ENCODE peak calls at places on chromosomes 12 and 14, in four cellular contexts. One of them, this sample, is unnamed.

GRCh38 chr14:90658541-90658967 is 157.7 kb downstream of the TTC7B start:
- DNase-seq in neural crest cell: no peak
- DNase-seq in PC-3: peak
- DNase-seq in keratinocyte: no peak
- DNase-seq in this sample: no peak

GRCh38 chr12:66755727-66756395 is 77.0 kb upstream of the GRIP1 start:
- DNase-seq in neural crest cell: no peak
- DNase-seq in PC-3: no peak
- DNase-seq in keratinocyte: no peak
- DNase-seq in this sample: no peak

GRCh38 chr12:122500685-122501488 is at the start of gene ZCCHC8:
- DNase-seq in PC-3: peak
- DNase-seq in neural crest cell: peak
- DNase-seq in keratinocyte: peak
- DNase-seq in this sample: peak

GRCh38 chr12:82973601-82974000 is 286.9 kb downstream of the TMTC2 start:
- DNase-seq in keratinocyte: no peak
- DNase-seq in PC-3: no peak
- DNase-seq in neural crest cell: no peak
- DNase-seq in this sample: no peak

GRCh38 chr12:117377758-117378157 is 16.3 kb upstream of the NOS1 start:
- DNase-seq in keratinocyte: no peak
- DNase-seq in neural crest cell: no peak
- DNase-seq in PC-3: peak
- DNase-seq in this sample: no peak

GRCh38 chr14:61145903-61146411 is 135.2 kb downstream of the TMEM30B start:
- DNase-seq in keratinocyte: peak
- DNase-seq in PC-3: peak
- DNase-seq in neural crest cell: no peak
- DNase-seq in this sample: no peak

GRCh38 chr12:1853716-1854115 is 33.4 kb downstream of the LRTM2 start:
- DNase-seq in neural crest cell: no peak
- DNase-seq in PC-3: no peak
- DNase-seq in keratinocyte: no peak
- DNase-seq in this sample: no peak

GRCh38 chr12:77723308-77723707 is 107.4 kb upstream of the NAV3 start:
- DNase-seq in PC-3: no peak
- DNase-seq in neural crest cell: no peak
- DNase-seq in keratinocyte: no peak
- DNase-seq in this sample: no peak

GRCh38 chr14:94969766-94970165 is 187.6 kb downstream of the DICER1 start:
- DNase-seq in neural crest cell: no peak
- DNase-seq in PC-3: no peak
- DNase-seq in keratinocyte: no peak
- DNase-seq in this sample: no peak

GRCh38 chr12:109740694-109741245 is 27.1 kb downstream of the FAM222A start:
- DNase-seq in PC-3: no peak
- DNase-seq in keratinocyte: no peak
- DNase-seq in neural crest cell: no peak
- DNase-seq in this sample: no peak

GRCh38 chr12:613996-614726 is 49.1 kb downstream of the NINJ2 start:
- DNase-seq in keratinocyte: no peak
- DNase-seq in neural crest cell: no peak
- DNase-seq in PC-3: no peak
- DNase-seq in this sample: no peak

GRCh38 chr14:64826333-64826732 is 53.4 kb downstream of the SPTB start:
- DNase-seq in neural crest cell: no peak
- DNase-seq in PC-3: peak
- DNase-seq in keratinocyte: no peak
- DNase-seq in this sample: no peak

GRCh38 chr12:100166232-100166631 is 23.6 kb upstream of the BLTP3B start:
- DNase-seq in keratinocyte: no peak
- DNase-seq in PC-3: no peak
- DNase-seq in neural crest cell: no peak
- DNase-seq in this sample: no peak

GRCh38 chr12:100165356-100165755 is 22.7 kb upstream of the BLTP3B start:
- DNase-seq in neural crest cell: no peak
- DNase-seq in PC-3: no peak
- DNase-seq in keratinocyte: no peak
- DNase-seq in this sample: no peak

GRCh38 chr12:100159391-100160104 is 16.9 kb upstream of the BLTP3B start:
- DNase-seq in neural crest cell: no peak
- DNase-seq in PC-3: no peak
- DNase-seq in keratinocyte: no peak
- DNase-seq in this sample: no peak

GRCh38 chr12:100164153-100164704 is 21.6 kb upstream of the BLTP3B start:
- DNase-seq in neural crest cell: no peak
- DNase-seq in keratinocyte: no peak
- DNase-seq in PC-3: no peak
- DNase-seq in this sample: no peak

GRCh38 chr12:100163416-100164152 is 20.9 kb upstream of the BLTP3B start:
- DNase-seq in neural crest cell: peak
- DNase-seq in PC-3: peak
- DNase-seq in keratinocyte: no peak
- DNase-seq in this sample: peak
- TF ChIP-seq CTCF in neural crest cell: peak
- TF ChIP-seq CTCF in PC-3: peak
- TF ChIP-seq CTCF in keratinocyte: no peak
- TF ChIP-seq CTCF in this sample: peak

GRCh38 chr14:22980672-22981089 is 1.7 kb downstream of the AJUBA start:
- DNase-seq in neural crest cell: no peak
- DNase-seq in keratinocyte: no peak
- DNase-seq in PC-3: peak
- DNase-seq in this sample: peak
- TF ChIP-seq CTCF in neural crest cell: no peak
- TF ChIP-seq CTCF in keratinocyte: no peak
- TF ChIP-seq CTCF in PC-3: no peak
- TF ChIP-seq CTCF in this sample: no peak

DNA sequence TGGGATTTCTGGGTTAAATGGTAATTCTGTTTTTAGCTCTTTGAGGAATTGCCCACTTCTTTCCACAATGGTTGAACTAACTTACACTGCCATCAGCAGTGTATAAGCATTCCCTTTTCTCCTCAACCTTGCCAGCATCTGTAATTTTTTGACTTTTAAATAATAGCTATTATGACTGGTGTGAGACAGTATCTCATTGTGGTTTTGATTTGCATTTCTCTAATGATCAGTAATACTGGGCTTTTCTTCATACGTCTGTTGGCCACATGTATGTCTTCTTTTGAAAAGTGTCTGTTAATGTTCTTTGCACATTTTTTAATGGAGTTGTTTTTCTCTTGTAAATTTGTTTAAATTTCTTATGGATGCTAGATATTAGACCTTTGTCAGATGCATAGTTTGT is 323.7 kb downstream of the CCDC91 start:
- DNase-seq in neural crest cell: no peak
- DNase-seq in PC-3: no peak
- DNase-seq in keratinocyte: no peak
- DNase-seq in this sample: no peak
- TF ChIP-seq CTCF in neural crest cell: no peak
- TF ChIP-seq CTCF in PC-3: no peak
- TF ChIP-seq CTCF in keratinocyte: no peak
- TF ChIP-seq CTCF in this sample: no peak

DNA sequence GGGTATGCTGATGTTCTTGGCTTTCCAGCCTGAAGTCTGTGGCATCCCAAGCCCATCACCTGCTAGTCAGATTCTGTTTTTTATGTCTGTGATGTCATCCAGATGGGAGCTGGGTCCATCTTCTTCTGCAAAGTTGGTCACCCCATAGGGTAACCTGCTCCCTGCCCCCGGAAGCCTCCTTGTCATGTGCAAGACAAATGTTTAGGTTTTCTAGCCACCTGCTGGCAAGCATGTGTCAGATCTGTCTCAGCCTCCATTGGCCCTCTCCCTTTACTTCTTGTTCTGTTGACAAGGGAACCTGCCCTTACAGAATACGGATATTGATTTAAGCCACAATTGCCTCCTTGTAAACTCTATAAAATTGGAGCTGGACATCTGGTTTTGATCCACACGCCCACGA is 7.4 kb downstream of the NTF3 start:
- DNase-seq in PC-3: no peak
- DNase-seq in neural crest cell: no peak
- DNase-seq in keratinocyte: no peak
- DNase-seq in this sample: no peak
- TF ChIP-seq CTCF in PC-3: no peak
- TF ChIP-seq CTCF in neural crest cell: no peak
- TF ChIP-seq CTCF in keratinocyte: peak
- TF ChIP-seq CTCF in this sample: peak

GRCh38 chr12:84397279-84397678 is 515.3 kb downstream of the SLC6A15 start:
- DNase-seq in neural crest cell: no peak
- DNase-seq in PC-3: peak
- DNase-seq in keratinocyte: no peak
- DNase-seq in this sample: no peak
- TF ChIP-seq CTCF in neural crest cell: no peak
- TF ChIP-seq CTCF in PC-3: peak
- TF ChIP-seq CTCF in keratinocyte: peak
- TF ChIP-seq CTCF in this sample: peak

This sample was measured in progenitor cell of endocrine pancreas.